ENCODE peak calls at places on chromosomes 2 and 18, in ten cellular contexts. S is activated naive CD8-positive, alpha-beta T cell treated with anti-CD3 and anti-CD28 coated beads, Interleukin-2, amount 50 U/mL, for 24 hours; P is heart right ventricle; Z is HTR-8/SVneo; D is PC-3; T is BE2C; B is retina; M is astrocyte of the spinal cord; A is GM12878; I is progenitor cell of endocrine pancreas. O is an unnamed sample.

GRCh38 chr2:29627366-29627765 is 294.0 kb downstream of the ALK start:
- DNase-seq in S (no peak), P (no peak), Z (peak), D (peak), T (no peak), B (no peak), M (peak), A (no peak), I (no peak), O (no peak)

GRCh38 chr18:21489119-21489750 is 111.3 kb downstream of the ESCO1 start:
- DNase-seq in S (peak), P (peak), Z (peak), D (peak), T (peak), B (peak), M (peak), A (no peak), I (no peak), O (no peak)

GRCh38 chr2:61181382-61182058 is 19.5 kb downstream of the C2orf74 start:
- DNase-seq in S (no peak), P (no peak), Z (no peak), D (no peak), T (no peak), B (no peak), M (no peak), A (no peak), I (no peak), O (no peak)

GRCh38 chr2:121281694-121282093 is 3.3 kb downstream of the TFCP2L1 start:
- DNase-seq in S (no peak), P (no peak), Z (no peak), D (no peak), T (no peak), B (no peak), M (no peak), A (no peak), I (no peak), O (no peak)

GRCh38 chr2:105843797-105844374 is 99.2 kb downstream of the NCK2 start:
- DNase-seq in S (no peak), P (no peak), Z (no peak), D (no peak), T (no peak), B (no peak), M (no peak), A (no peak), I (no peak), O (no peak)

GRCh38 chr2:233655043-233655442 is 16.7 kb upstream of the UGT1A9 start:
- DNase-seq in S (no peak), P (no peak), Z (no peak), D (no peak), T (no peak), B (no peak), M (no peak), A (no peak), I (no peak), O (no peak)

GRCh38 chr2:164692114-164692513 is 70.8 kb upstream of the GRB14 start:
- DNase-seq in S (no peak), P (no peak), Z (no peak), D (no peak), T (no peak), B (no peak), M (no peak), A (no peak), I (no peak), O (no peak)

GRCh38 chr2:217523246-217523645 is 479.5 kb downstream of the TNS1 start:
- DNase-seq in S (no peak), P (peak), Z (no peak), D (no peak), T (peak), B (no peak), M (no peak), A (no peak), I (no peak), O (peak)

GRCh38 chr2:222830164-222830563 is 30.7 kb upstream of the ACSL3 start:
- DNase-seq in S (no peak), P (no peak), Z (no peak), D (no peak), T (no peak), B (no peak), M (no peak), A (no peak), I (no peak), O (no peak)

GRCh38 chr2:28767367-28767766 is 15.7 kb downstream of the PPP1CB start:
- DNase-seq in S (no peak), P (no peak), Z (no peak), D (no peak), T (no peak), B (no peak), M (no peak), A (no peak), I (no peak), O (no peak)

GRCh38 chr2:9820020-9820973 is 23.0 kb upstream of the TAF1B start:
- DNase-seq in S (no peak), P (no peak), Z (peak), D (peak), T (no peak), B (no peak), M (peak), A (no peak), I (no peak), O (no peak)

GRCh38 chr2:214379227-214379626 is 31.6 kb upstream of the VWC2L start:
- DNase-seq in S (no peak), P (no peak), Z (no peak), D (peak), T (no peak), B (no peak), M (no peak), A (no peak), I (no peak), O (no peak)

GRCh38 chr2:46878886-46879285 is 36.7 kb downstream of the MCFD2 start:
- DNase-seq in S (no peak), P (peak), Z (no peak), D (no peak), T (peak), B (no peak), M (peak), A (no peak), I (no peak), O (peak)

GRCh38 chr2:222795671-222796357 is 65.0 kb upstream of the ACSL3 start:
- DNase-seq in S (no peak), P (no peak), Z (no peak), D (peak), T (no peak), B (no peak), M (no peak), A (no peak), I (no peak), O (no peak)

GRCh38 chr2:28716265-28716865 is 35.3 kb upstream of the PPP1CB start:
- DNase-seq in S (no peak), P (peak), Z (peak), D (peak), T (peak), B (peak), M (peak), A (peak), I (no peak), O (peak)

GRCh38 chr18:61502472-61502871 is 169.2 kb downstream of the CDH20 start:
- DNase-seq in S (peak), P (peak), Z (peak), D (peak), T (peak), B (peak), M (peak), A (peak), I (peak), O (no peak)

GRCh38 chr2:152632736-152633135 is 84.5 kb downstream of the PRPF40A start:
- DNase-seq in S (no peak), P (no peak), Z (no peak), D (no peak), T (no peak), B (no peak), M (no peak), A (no peak), I (no peak), O (no peak)

GRCh38 chr2:27154990-27155615 is 6.3 kb downstream of the TCF23 start:
- DNase-seq in S (no peak), P (no peak), Z (no peak), D (no peak), T (no peak), B (no peak), M (no peak), A (no peak), I (no peak), O (no peak)